ENCODE peak calls at places on chromosomes 6 and 20, in six cellular contexts. One of them, this sample, is unnamed. For H3K27me3 and H3K4me1, the result is how much of the 10 kb centered on the place peaks cover.

GRCh38 chr6:89818977-89819335 is 638 bp downstream of the MDN1 start:
- DNase-seq in HCT116: no peak
- DNase-seq in HepG2: peak
- DNase-seq in GM12878: no peak
- DNase-seq in H1: no peak
- DNase-seq in K562: no peak
- DNase-seq in this sample: no peak

GRCh38 chr6:148407372-148407771 is 64.7 kb downstream of the SASH1 start:
- DNase-seq in HCT116: no peak
- DNase-seq in HepG2: no peak
- DNase-seq in GM12878: no peak
- DNase-seq in H1: no peak
- DNase-seq in K562: no peak
- DNase-seq in this sample: no peak

GRCh38 chr6:16129623-16130243 is 847 bp downstream of the MYLIP start:
- DNase-seq in HCT116: no peak
- DNase-seq in HepG2: no peak
- DNase-seq in GM12878: no peak
- DNase-seq in H1: peak
- DNase-seq in K562: no peak
- DNase-seq in this sample: no peak

GRCh38 chr6:32830936-32831335 is 7.6 kb downstream of the TAP2 start:
- DNase-seq in HCT116: no peak
- DNase-seq in HepG2: no peak
- DNase-seq in GM12878: no peak
- DNase-seq in H1: no peak
- DNase-seq in K562: no peak
- DNase-seq in this sample: no peak

GRCh38 chr6:129635396-129636164 is 74.4 kb downstream of the ARHGAP18 start:
- DNase-seq in HCT116: no peak
- DNase-seq in HepG2: no peak
- DNase-seq in GM12878: no peak
- DNase-seq in H1: no peak
- DNase-seq in K562: no peak
- DNase-seq in this sample: no peak

GRCh38 chr20:45306431-45306982 is at the start of gene RBPJL:
- DNase-seq in HCT116: no peak
- DNase-seq in HepG2: no peak
- DNase-seq in GM12878: no peak
- DNase-seq in H1: peak
- DNase-seq in K562: peak
- DNase-seq in this sample: no peak

GRCh38 chr20:38514185-38514584 is 41.5 kb downstream of the RALGAPB start:
- DNase-seq in HCT116: no peak
- DNase-seq in HepG2: no peak
- DNase-seq in GM12878: no peak
- DNase-seq in H1: no peak
- DNase-seq in K562: no peak
- DNase-seq in this sample: no peak

GRCh38 chr20:44536139-44536538 is 14.3 kb upstream of the SERINC3 start:
- DNase-seq in HCT116: no peak
- DNase-seq in HepG2: no peak
- DNase-seq in GM12878: no peak
- DNase-seq in H1: no peak
- DNase-seq in K562: no peak
- DNase-seq in this sample: no peak

GRCh38 chr6:82954937-82955577 is 110.6 kb downstream of the UBE3D start:
- DNase-seq in HCT116: no peak
- DNase-seq in HepG2: no peak
- DNase-seq in GM12878: no peak
- DNase-seq in H1: no peak
- DNase-seq in K562: no peak
- DNase-seq in this sample: no peak

GRCh38 chr6:41451515-41452163 is 94.5 kb upstream of the FOXP4 start:
- DNase-seq in HCT116: no peak
- DNase-seq in HepG2: no peak
- DNase-seq in GM12878: no peak
- DNase-seq in H1: no peak
- DNase-seq in K562: no peak
- DNase-seq in this sample: no peak

GRCh38 chr20:33373735-33374605 is 27.3 kb downstream of the CDK5RAP1 start:
- DNase-seq in HCT116: no peak
- DNase-seq in HepG2: peak
- DNase-seq in GM12878: no peak
- DNase-seq in H1: no peak
- DNase-seq in K562: no peak
- DNase-seq in this sample: no peak

GRCh38 chr6:2807342-2808090 is 34.1 kb downstream of the SERPINB1 start:
- DNase-seq in HCT116: no peak
- DNase-seq in HepG2: no peak
- DNase-seq in GM12878: no peak
- DNase-seq in H1: no peak
- DNase-seq in K562: no peak
- DNase-seq in this sample: no peak

GRCh38 chr20:63205896-63206295 is 10.0 kb downstream of the YTHDF1 start:
- DNase-seq in HCT116: no peak
- DNase-seq in HepG2: no peak
- DNase-seq in GM12878: no peak
- DNase-seq in H1: no peak
- DNase-seq in K562: peak
- DNase-seq in this sample: no peak

GRCh38 chr6:163586888-163587287 is 172.4 kb downstream of the QKI start:
- DNase-seq in HCT116: no peak
- DNase-seq in HepG2: no peak
- DNase-seq in GM12878: no peak
- DNase-seq in H1: no peak
- DNase-seq in K562: no peak
- DNase-seq in this sample: no peak

GRCh38 chr6:134063121-134063965 is 10.9 kb upstream of the SLC2A12 start:
- DNase-seq in HCT116: no peak
- DNase-seq in HepG2: peak
- DNase-seq in GM12878: no peak
- DNase-seq in H1: no peak
- DNase-seq in K562: peak
- DNase-seq in this sample: no peak

GRCh38 chr6:168493976-168494375 is 53.0 kb downstream of the SMOC2 start:
- DNase-seq in HCT116: no peak
- DNase-seq in HepG2: no peak
- DNase-seq in GM12878: no peak
- DNase-seq in H1: no peak
- DNase-seq in K562: no peak
- DNase-seq in this sample: no peak

GRCh38 chr6:43328528-43328927 is 19.9 kb upstream of the CRIP3 start:
- DNase-seq in HCT116: no peak
- DNase-seq in HepG2: peak
- DNase-seq in GM12878: no peak
- DNase-seq in H1: no peak
- DNase-seq in K562: no peak
- DNase-seq in this sample: no peak

GRCh38 chr6:160455484-160456213 is 107.5 kb downstream of the SLC22A3 start:
- DNase-seq in HCT116: peak
- DNase-seq in HepG2: peak
- DNase-seq in GM12878: peak
- DNase-seq in H1: peak
- DNase-seq in K562: peak
- DNase-seq in this sample: peak

GRCh38 chr6:27893836-27894807 is 18.1 kb downstream of the OR2B2 start:
- DNase-seq in HCT116: peak
- DNase-seq in HepG2: peak
- DNase-seq in GM12878: peak
- DNase-seq in H1: no peak
- DNase-seq in K562: peak
- DNase-seq in this sample: no peak

GRCh38 chr6:113564401-113565161 is 292.6 kb upstream of the MARCKS start:
- DNase-seq in HCT116: no peak
- DNase-seq in HepG2: peak
- DNase-seq in GM12878: no peak
- DNase-seq in H1: peak
- DNase-seq in K562: no peak
- DNase-seq in this sample: peak

GRCh38 chr6:27931209-27931608 is 19.0 kb upstream of the OR2B2 start:
- DNase-seq in HCT116: no peak
- DNase-seq in HepG2: no peak
- DNase-seq in GM12878: no peak
- DNase-seq in H1: no peak
- DNase-seq in K562: no peak
- DNase-seq in this sample: no peak

GRCh38 chr6:31175961-31176360 is 5.5 kb upstream of the POU5F1 start:
- DNase-seq in HCT116: no peak
- DNase-seq in HepG2: no peak
- DNase-seq in GM12878: no peak
- DNase-seq in H1: no peak
- DNase-seq in K562: no peak
- DNase-seq in this sample: no peak

GRCh38 chr6:170049641-170050491 is 241.0 kb downstream of the DLL1 start:
- DNase-seq in HCT116: no peak
- DNase-seq in HepG2: no peak
- DNase-seq in GM12878: no peak
- DNase-seq in H1: no peak
- DNase-seq in K562: no peak
- DNase-seq in this sample: no peak

GRCh38 chr6:5112065-5112799 is 27.1 kb downstream of the PPP1R3G start:
- DNase-seq in HCT116: peak
- DNase-seq in HepG2: no peak
- DNase-seq in GM12878: no peak
- DNase-seq in H1: no peak
- DNase-seq in K562: no peak
- DNase-seq in this sample: no peak

GRCh38 chr6:36940027-36940426 is 14.5 kb upstream of the PI16 start:
- DNase-seq in HCT116: no peak
- DNase-seq in HepG2: no peak
- DNase-seq in GM12878: no peak
- DNase-seq in H1: no peak
- DNase-seq in K562: no peak
- DNase-seq in this sample: no peak

GRCh38 chr6:36947570-36948351 is 6.8 kb upstream of the PI16 start:
- DNase-seq in HCT116: peak
- DNase-seq in HepG2: no peak
- DNase-seq in GM12878: no peak
- DNase-seq in H1: no peak
- DNase-seq in K562: no peak
- DNase-seq in this sample: no peak

GRCh38 chr6:36946526-36946925 is 8.0 kb upstream of the PI16 start:
- DNase-seq in HCT116: no peak
- DNase-seq in HepG2: no peak
- DNase-seq in GM12878: no peak
- DNase-seq in H1: no peak
- DNase-seq in K562: no peak
- DNase-seq in this sample: no peak

GRCh38 chr6:36945301-36945700 is 9.2 kb upstream of the PI16 start:
- DNase-seq in HCT116: no peak
- DNase-seq in HepG2: no peak
- DNase-seq in GM12878: no peak
- DNase-seq in H1: no peak
- DNase-seq in K562: no peak
- DNase-seq in this sample: no peak

DNA sequence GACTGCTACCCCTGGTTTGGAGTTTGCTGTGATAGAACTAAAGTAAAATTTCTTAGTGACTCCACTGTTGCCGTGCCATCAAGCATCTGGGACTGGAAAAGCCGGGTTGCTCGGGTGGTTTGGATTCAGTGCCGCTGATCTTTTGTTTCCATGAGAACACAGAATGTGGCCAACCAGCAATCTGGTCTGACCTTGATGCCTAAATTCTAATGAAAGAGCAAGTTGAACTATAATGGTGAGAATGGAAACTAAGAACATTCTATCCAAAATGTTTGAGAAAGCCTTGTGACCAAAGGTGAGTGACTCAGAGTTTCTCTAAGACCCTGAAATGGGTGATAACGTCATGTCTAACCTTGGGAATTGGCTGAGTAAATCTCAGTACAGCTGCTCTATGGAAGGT is 9.9 kb upstream of the PI16 start:
- DNase-seq in HCT116: no peak
- DNase-seq in HepG2: no peak
- DNase-seq in GM12878: no peak
- DNase-seq in H1: no peak
- DNase-seq in K562: no peak
- DNase-seq in this sample: no peak
- H3K27me3 ChIP-seq in HCT116: under half
- H3K27me3 ChIP-seq in HepG2: under half
- H3K27me3 ChIP-seq in GM12878: under half
- H3K27me3 ChIP-seq in H1: under half
- H3K27me3 ChIP-seq in K562: half or more
- H3K27me3 ChIP-seq in this sample: under half

GRCh38 chr6:151229401-151230276 is 10.1 kb upstream of the AKAP12 start:
- DNase-seq in HCT116: no peak
- DNase-seq in HepG2: no peak
- DNase-seq in GM12878: no peak
- DNase-seq in H1: no peak
- DNase-seq in K562: peak
- DNase-seq in this sample: no peak
- TF ChIP-seq ZNF274 in HCT116: no peak
- TF ChIP-seq ZNF274 in HepG2: no peak
- TF ChIP-seq ZNF274 in GM12878: no peak
- TF ChIP-seq ZNF274 in H1: no peak
- TF ChIP-seq ZNF274 in K562: no peak
- TF ChIP-seq ZNF274 in this sample: no peak

GRCh38 chr20:5987383-5987782 is 36.9 kb downstream of the MCM8 start:
- DNase-seq in HCT116: no peak
- DNase-seq in HepG2: no peak
- DNase-seq in GM12878: no peak
- DNase-seq in H1: no peak
- DNase-seq in K562: no peak
- DNase-seq in this sample: no peak

GRCh38 chr20:5990946-5991345 is 40.5 kb downstream of the MCM8 start:
- DNase-seq in HCT116: no peak
- DNase-seq in HepG2: no peak
- DNase-seq in GM12878: no peak
- DNase-seq in H1: no peak
- DNase-seq in K562: no peak
- DNase-seq in this sample: no peak

GRCh38 chr20:5991623-5992441 is 41.4 kb downstream of the MCM8 start:
- DNase-seq in HCT116: no peak
- DNase-seq in HepG2: no peak
- DNase-seq in GM12878: no peak
- DNase-seq in H1: no peak
- DNase-seq in K562: no peak
- DNase-seq in this sample: no peak

GRCh38 chr20:5989539-5989938 is 39.1 kb downstream of the MCM8 start:
- DNase-seq in HCT116: no peak
- DNase-seq in HepG2: no peak
- DNase-seq in GM12878: no peak
- DNase-seq in H1: no peak
- DNase-seq in K562: no peak
- DNase-seq in this sample: no peak
- H3K4me1 ChIP-seq in HCT116: under half
- H3K4me1 ChIP-seq in HepG2: under half
- H3K4me1 ChIP-seq in GM12878: under half
- H3K4me1 ChIP-seq in H1: under half
- H3K4me1 ChIP-seq in K562: under half
- H3K4me1 ChIP-seq in this sample: under half

DNA sequence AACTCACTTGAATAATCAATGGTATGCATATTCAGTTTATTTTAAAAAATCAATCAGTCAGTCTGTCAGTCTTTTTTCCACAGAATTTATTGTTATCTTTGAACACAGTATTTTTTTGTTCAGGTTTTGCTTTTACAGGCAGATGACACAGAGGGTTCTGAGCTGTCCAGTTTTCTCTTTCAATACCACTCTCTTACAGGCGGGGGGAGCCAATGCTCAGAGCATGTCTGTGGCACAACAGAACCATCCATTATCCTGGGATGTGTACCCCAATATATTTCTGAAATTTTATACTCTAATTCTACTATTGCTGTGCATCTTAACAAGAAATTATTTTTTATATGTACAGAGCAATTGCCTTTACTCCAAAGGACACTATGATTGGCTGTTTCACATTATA is 21.2 kb downstream of the ROS1 start:
- DNase-seq in HCT116: no peak
- DNase-seq in HepG2: no peak
- DNase-seq in GM12878: no peak
- DNase-seq in H1: no peak
- DNase-seq in K562: no peak
- DNase-seq in this sample: no peak
- H3K27me3 ChIP-seq in HCT116: under half
- H3K27me3 ChIP-seq in HepG2: under half
- H3K27me3 ChIP-seq in GM12878: under half
- H3K27me3 ChIP-seq in H1: under half
- H3K27me3 ChIP-seq in K562: under half
- H3K27me3 ChIP-seq in this sample: under half

This sample was measured in NT2/D1.